ENCODE peak calls at places on chromosomes 7 and 10, in ten cellular contexts. One of them, this sample, is unnamed. For H3K4me1, the result is how much of the 10 kb centered on the place peaks cover.

GRCh38 chr10:95279042-95279820 is 11.6 kb downstream of the PDLIM1 start:
- DNase-seq in cardiac muscle cell: no peak
- DNase-seq in gastrocnemius medialis: no peak
- DNase-seq in tibial nerve: no peak
- DNase-seq in ascending aorta: no peak
- DNase-seq in MM.1S: no peak
- DNase-seq in ovary: no peak
- DNase-seq in heart left ventricle: no peak
- DNase-seq in suprapubic skin: no peak
- DNase-seq in IMR-90: peak
- DNase-seq in this sample: no peak

GRCh38 chr7:16561943-16562342 is 35.3 kb downstream of the LRRC72 start:
- DNase-seq in cardiac muscle cell: peak
- DNase-seq in IMR-90: no peak
- DNase-seq in MM.1S: no peak
- DNase-seq in ovary: no peak
- DNase-seq in gastrocnemius medialis: no peak
- DNase-seq in ascending aorta: no peak
- DNase-seq in suprapubic skin: no peak
- DNase-seq in tibial nerve: no peak
- DNase-seq in heart left ventricle: no peak
- DNase-seq in this sample: no peak

GRCh38 chr7:20249924-20250323 is 32.7 kb upstream of the MACC1 start:
- DNase-seq in tibial nerve: no peak
- DNase-seq in ascending aorta: no peak
- DNase-seq in gastrocnemius medialis: no peak
- DNase-seq in IMR-90: no peak
- DNase-seq in MM.1S: no peak
- DNase-seq in heart left ventricle: no peak
- DNase-seq in cardiac muscle cell: no peak
- DNase-seq in suprapubic skin: no peak
- DNase-seq in ovary: no peak
- DNase-seq in this sample: no peak

GRCh38 chr10:106043833-106044232 is 1120.7 kb downstream of the SORCS1 start:
- DNase-seq in tibial nerve: no peak
- DNase-seq in gastrocnemius medialis: no peak
- DNase-seq in heart left ventricle: no peak
- DNase-seq in ovary: no peak
- DNase-seq in cardiac muscle cell: no peak
- DNase-seq in MM.1S: no peak
- DNase-seq in IMR-90: peak
- DNase-seq in ascending aorta: no peak
- DNase-seq in suprapubic skin: no peak
- DNase-seq in this sample: no peak

GRCh38 chr10:47047577-47048532 is 136.6 kb downstream of the PTPN20 start:
- DNase-seq in cardiac muscle cell: peak
- DNase-seq in IMR-90: peak
- DNase-seq in heart left ventricle: peak
- DNase-seq in ovary: peak
- DNase-seq in MM.1S: peak
- DNase-seq in suprapubic skin: peak
- DNase-seq in tibial nerve: peak
- DNase-seq in ascending aorta: peak
- DNase-seq in gastrocnemius medialis: peak
- DNase-seq in this sample: peak

GRCh38 chr10:30057421-30057841 is 2.0 kb downstream of the JCAD start:
- DNase-seq in MM.1S: no peak
- DNase-seq in gastrocnemius medialis: no peak
- DNase-seq in suprapubic skin: no peak
- DNase-seq in IMR-90: peak
- DNase-seq in ovary: no peak
- DNase-seq in ascending aorta: peak
- DNase-seq in heart left ventricle: no peak
- DNase-seq in tibial nerve: no peak
- DNase-seq in cardiac muscle cell: no peak
- DNase-seq in this sample: no peak

GRCh38 chr10:31146496-31147219 is 115.0 kb upstream of the ZNF438 start:
- DNase-seq in suprapubic skin: no peak
- DNase-seq in ascending aorta: no peak
- DNase-seq in heart left ventricle: peak
- DNase-seq in IMR-90: peak
- DNase-seq in tibial nerve: no peak
- DNase-seq in gastrocnemius medialis: no peak
- DNase-seq in cardiac muscle cell: peak
- DNase-seq in MM.1S: no peak
- DNase-seq in ovary: peak
- DNase-seq in this sample: no peak

GRCh38 chr10:70930251-70931000 is 42.1 kb upstream of the PCBD1 start:
- DNase-seq in cardiac muscle cell: no peak
- DNase-seq in ascending aorta: no peak
- DNase-seq in gastrocnemius medialis: no peak
- DNase-seq in IMR-90: no peak
- DNase-seq in MM.1S: no peak
- DNase-seq in tibial nerve: no peak
- DNase-seq in suprapubic skin: no peak
- DNase-seq in ovary: no peak
- DNase-seq in heart left ventricle: peak
- DNase-seq in this sample: no peak

GRCh38 chr7:80496586-80496985 is 15.3 kb downstream of the GNAT3 start:
- DNase-seq in suprapubic skin: no peak
- DNase-seq in cardiac muscle cell: no peak
- DNase-seq in MM.1S: no peak
- DNase-seq in gastrocnemius medialis: no peak
- DNase-seq in tibial nerve: no peak
- DNase-seq in ovary: no peak
- DNase-seq in heart left ventricle: no peak
- DNase-seq in ascending aorta: no peak
- DNase-seq in IMR-90: peak
- DNase-seq in this sample: no peak

GRCh38 chr7:104552102-104552501 is 223.7 kb downstream of the LHFPL3 start:
- DNase-seq in ovary: peak
- DNase-seq in ascending aorta: no peak
- DNase-seq in MM.1S: peak
- DNase-seq in heart left ventricle: no peak
- DNase-seq in tibial nerve: peak
- DNase-seq in IMR-90: peak
- DNase-seq in gastrocnemius medialis: no peak
- DNase-seq in suprapubic skin: no peak
- DNase-seq in cardiac muscle cell: peak
- DNase-seq in this sample: no peak

GRCh38 chr10:32372000-32372875 is 25.3 kb upstream of the EPC1 start:
- DNase-seq in tibial nerve: no peak
- DNase-seq in ascending aorta: no peak
- DNase-seq in suprapubic skin: no peak
- DNase-seq in IMR-90: no peak
- DNase-seq in cardiac muscle cell: no peak
- DNase-seq in MM.1S: no peak
- DNase-seq in heart left ventricle: no peak
- DNase-seq in gastrocnemius medialis: no peak
- DNase-seq in ovary: no peak
- DNase-seq in this sample: no peak

GRCh38 chr10:79069325-79070090 is 742 bp downstream of the ZMIZ1 start:
- DNase-seq in heart left ventricle: peak
- DNase-seq in gastrocnemius medialis: no peak
- DNase-seq in MM.1S: peak
- DNase-seq in suprapubic skin: no peak
- DNase-seq in ascending aorta: peak
- DNase-seq in cardiac muscle cell: peak
- DNase-seq in tibial nerve: no peak
- DNase-seq in ovary: peak
- DNase-seq in IMR-90: no peak
- DNase-seq in this sample: peak

GRCh38 chr7:37683263-37684120 is at the start of gene GPR141:
- DNase-seq in ovary: no peak
- DNase-seq in ascending aorta: no peak
- DNase-seq in IMR-90: no peak
- DNase-seq in cardiac muscle cell: no peak
- DNase-seq in tibial nerve: no peak
- DNase-seq in MM.1S: peak
- DNase-seq in suprapubic skin: no peak
- DNase-seq in heart left ventricle: no peak
- DNase-seq in gastrocnemius medialis: no peak
- DNase-seq in this sample: no peak

GRCh38 chr7:17556247-17556646 is 257.8 kb downstream of the AHR start:
- DNase-seq in MM.1S: peak
- DNase-seq in heart left ventricle: no peak
- DNase-seq in tibial nerve: no peak
- DNase-seq in suprapubic skin: no peak
- DNase-seq in gastrocnemius medialis: no peak
- DNase-seq in IMR-90: no peak
- DNase-seq in ascending aorta: no peak
- DNase-seq in cardiac muscle cell: peak
- DNase-seq in ovary: peak
- DNase-seq in this sample: no peak

GRCh38 chr10:3468919-3469638 is 296.5 kb upstream of the PITRM1 start:
- DNase-seq in tibial nerve: no peak
- DNase-seq in gastrocnemius medialis: peak
- DNase-seq in IMR-90: peak
- DNase-seq in MM.1S: peak
- DNase-seq in ascending aorta: peak
- DNase-seq in cardiac muscle cell: no peak
- DNase-seq in ovary: peak
- DNase-seq in heart left ventricle: peak
- DNase-seq in suprapubic skin: peak
- DNase-seq in this sample: peak

GRCh38 chr10:114332808-114333207 is 71.5 kb downstream of the AFAP1L2 start:
- DNase-seq in cardiac muscle cell: no peak
- DNase-seq in MM.1S: no peak
- DNase-seq in gastrocnemius medialis: no peak
- DNase-seq in suprapubic skin: no peak
- DNase-seq in ascending aorta: peak
- DNase-seq in heart left ventricle: no peak
- DNase-seq in IMR-90: no peak
- DNase-seq in ovary: no peak
- DNase-seq in tibial nerve: no peak
- DNase-seq in this sample: no peak
- H3K27ac ChIP-seq in cardiac muscle cell: no peak
- H3K27ac ChIP-seq in MM.1S: no peak
- H3K27ac ChIP-seq in gastrocnemius medialis: no peak
- H3K27ac ChIP-seq in suprapubic skin: no peak
- H3K27ac ChIP-seq in ascending aorta: peak
- H3K27ac ChIP-seq in heart left ventricle: peak
- H3K27ac ChIP-seq in IMR-90: no peak
- H3K27ac ChIP-seq in ovary: no peak
- H3K27ac ChIP-seq in tibial nerve: peak
- H3K27ac ChIP-seq in this sample: peak

DNA sequence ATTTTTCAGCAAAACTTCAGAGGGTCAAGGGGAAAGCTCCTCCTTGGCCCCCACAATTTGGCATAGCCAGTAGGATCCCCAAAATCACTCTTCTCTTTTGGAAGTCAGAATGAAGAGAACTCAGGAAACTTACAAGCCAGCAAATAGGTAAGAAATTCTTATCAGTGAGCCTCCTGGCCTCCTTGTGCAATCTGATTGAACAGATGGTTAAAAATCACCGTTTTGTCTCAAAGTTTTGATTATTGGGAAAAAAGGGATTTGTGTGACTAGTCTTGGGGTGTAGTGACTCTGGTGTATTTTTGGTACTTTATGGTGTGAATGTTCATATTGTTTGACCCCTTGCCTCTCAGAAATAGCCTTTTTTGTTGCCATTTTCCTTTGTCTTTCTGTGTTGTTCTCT is 56.2 kb downstream of the HTR7 start:
- DNase-seq in cardiac muscle cell: no peak
- DNase-seq in IMR-90: no peak
- DNase-seq in ascending aorta: no peak
- DNase-seq in suprapubic skin: no peak
- DNase-seq in heart left ventricle: no peak
- DNase-seq in gastrocnemius medialis: no peak
- DNase-seq in MM.1S: no peak
- DNase-seq in ovary: no peak
- DNase-seq in tibial nerve: no peak
- DNase-seq in this sample: no peak
- TF ChIP-seq CTCF in cardiac muscle cell: no peak
- TF ChIP-seq CTCF in IMR-90: no peak
- TF ChIP-seq CTCF in ascending aorta: no peak
- TF ChIP-seq CTCF in suprapubic skin: no peak
- TF ChIP-seq CTCF in heart left ventricle: no peak
- TF ChIP-seq CTCF in gastrocnemius medialis: no peak
- TF ChIP-seq CTCF in MM.1S: no peak
- TF ChIP-seq CTCF in ovary: no peak
- TF ChIP-seq CTCF in tibial nerve: no peak
- TF ChIP-seq CTCF in this sample: no peak

DNA sequence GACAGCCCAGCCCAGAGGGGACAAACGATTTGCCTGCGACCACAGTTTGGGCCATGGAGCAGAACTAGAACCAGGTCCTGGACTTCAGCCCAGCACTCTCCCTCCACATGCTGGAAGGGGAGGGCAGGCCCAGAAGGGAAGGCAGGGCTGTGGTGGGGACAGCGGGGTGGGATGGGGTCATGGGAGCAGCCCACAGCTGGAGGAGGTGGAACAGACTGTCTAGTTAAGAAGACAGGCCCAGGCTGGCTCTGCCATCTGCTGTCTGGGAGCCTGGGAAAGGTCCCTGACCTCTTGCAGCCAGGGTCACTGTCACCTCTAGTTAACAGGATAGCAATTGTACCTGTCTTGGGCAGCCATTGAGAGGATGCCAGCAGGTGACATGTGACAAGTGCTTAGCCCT is 36.8 kb upstream of the CHST15 start:
- DNase-seq in MM.1S: no peak
- DNase-seq in ovary: no peak
- DNase-seq in cardiac muscle cell: no peak
- DNase-seq in gastrocnemius medialis: no peak
- DNase-seq in tibial nerve: no peak
- DNase-seq in ascending aorta: no peak
- DNase-seq in suprapubic skin: no peak
- DNase-seq in IMR-90: no peak
- DNase-seq in heart left ventricle: no peak
- DNase-seq in this sample: no peak
- H3K4me1 ChIP-seq in MM.1S: under half
- H3K4me1 ChIP-seq in ovary: under half
- H3K4me1 ChIP-seq in cardiac muscle cell: under half
- H3K4me1 ChIP-seq in gastrocnemius medialis: under half
- H3K4me1 ChIP-seq in tibial nerve: under half
- H3K4me1 ChIP-seq in ascending aorta: under half
- H3K4me1 ChIP-seq in suprapubic skin: under half
- H3K4me1 ChIP-seq in IMR-90: under half
- H3K4me1 ChIP-seq in heart left ventricle: under half
- H3K4me1 ChIP-seq in this sample: under half

DNA sequence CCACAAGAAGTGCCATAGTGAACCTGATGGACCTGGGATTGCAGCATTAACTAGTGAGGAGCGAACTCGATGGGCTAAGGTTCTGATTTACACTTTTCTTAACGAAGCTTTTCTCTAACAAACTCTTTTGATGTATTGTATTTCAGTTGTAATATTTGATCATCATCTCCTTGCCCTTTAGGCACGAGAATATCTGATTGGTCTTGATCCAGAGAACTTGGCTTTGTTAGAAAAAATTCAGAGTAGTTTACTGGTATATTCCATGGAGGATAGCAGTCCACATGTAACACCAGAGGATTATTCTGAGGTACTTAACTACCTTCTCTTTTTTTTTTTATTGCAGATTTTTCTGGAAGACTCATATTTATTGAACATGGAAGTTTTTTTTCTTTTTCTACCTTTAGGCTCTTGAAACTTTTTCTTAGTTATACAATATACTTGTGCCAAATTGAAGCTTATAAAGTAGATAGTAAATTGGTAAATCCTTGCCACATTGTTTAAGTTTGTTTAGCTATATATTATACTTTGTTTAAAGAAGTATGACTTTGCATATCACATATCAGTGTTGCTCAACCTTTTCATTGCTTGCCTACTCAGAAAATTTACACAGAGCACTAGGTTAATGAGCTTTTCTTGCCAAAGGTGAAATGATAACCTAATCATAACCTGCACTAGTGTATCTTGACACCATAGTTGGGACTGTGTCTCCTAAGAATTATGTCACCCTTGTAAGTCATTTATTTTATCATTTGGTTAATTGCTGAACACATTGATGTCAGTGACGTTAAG is 30.4 kb downstream of the CROT start:
- DNase-seq in MM.1S: no peak
- DNase-seq in ovary: no peak
- DNase-seq in tibial nerve: no peak
- DNase-seq in cardiac muscle cell: no peak
- DNase-seq in heart left ventricle: no peak
- DNase-seq in ascending aorta: no peak
- DNase-seq in gastrocnemius medialis: no peak
- DNase-seq in IMR-90: peak
- DNase-seq in suprapubic skin: no peak
- DNase-seq in this sample: no peak
- H3K27ac ChIP-seq in MM.1S: no peak
- H3K27ac ChIP-seq in ovary: no peak
- H3K27ac ChIP-seq in tibial nerve: no peak
- H3K27ac ChIP-seq in cardiac muscle cell: no peak
- H3K27ac ChIP-seq in heart left ventricle: no peak
- H3K27ac ChIP-seq in ascending aorta: no peak
- H3K27ac ChIP-seq in gastrocnemius medialis: no peak
- H3K27ac ChIP-seq in IMR-90: no peak
- H3K27ac ChIP-seq in suprapubic skin: no peak
- H3K27ac ChIP-seq in this sample: no peak

This sample was measured in tibial artery.